ENCODE peak calls at places on chromosomes 3 and 15, in nine cellular contexts. F, J, Z, E, C, G, K, Y and B are unnamed samples.

GRCh38 chr3:100254168-100254777 is 6.5 kb upstream of the TBC1D23 start:
- DNase-seq in E (peak), C (peak), K (peak), F (peak), Y (peak), J (no peak), Z (peak), G (peak), B (no peak)

GRCh38 chr15:101684384-101684783 is 32.2 kb upstream of the TM2D3 start:
- DNase-seq in Y (no peak), J (no peak), K (no peak), F (peak), C (no peak), E (no peak), Z (peak), G (no peak), B (no peak)

GRCh38 chr3:57227930-57228733 is 603 bp downstream of the APPL1 start:
- DNase-seq in Y (peak), G (no peak), J (peak), F (peak), K (peak), C (peak), E (peak), Z (peak), B (peak)

GRCh38 chr3:120198305-120198878 is 86.6 kb downstream of the GPR156 start:
- DNase-seq in F (peak), G (no peak), Z (peak), Y (no peak), E (no peak), K (peak), C (no peak), J (no peak), B (no peak)

GRCh38 chr15:89361451-89362202 is 27.0 kb upstream of the POLG start:
- DNase-seq in G (no peak), Y (peak), F (peak), Z (peak), K (no peak), E (peak), J (peak), C (peak), B (peak)

GRCh38 chr3:149339931-149340309 is 6.5 kb upstream of the TM4SF18 start:
- DNase-seq in Y (peak), F (peak), C (peak), J (no peak), G (peak), K (no peak), E (no peak), Z (peak), B (no peak)

GRCh38 chr3:133393204-133393603 is 6.7 kb upstream of the BFSP2 start:
- DNase-seq in Z (no peak), F (no peak), G (no peak), K (no peak), E (no peak), J (no peak), C (no peak), Y (no peak), B (no peak)

GRCh38 chr3:193857996-193858395 is 265.0 kb downstream of the OPA1 start:
- DNase-seq in Y (no peak), G (no peak), C (no peak), K (no peak), J (no peak), E (no peak), Z (peak), F (peak), B (no peak)

GRCh38 chr3:177835008-177835407 is 637.7 kb upstream of the TBL1XR1 start:
- DNase-seq in C (no peak), E (no peak), F (peak), G (no peak), Y (no peak), Z (peak), K (no peak), J (no peak), B (no peak)

GRCh38 chr15:98438326-98438725 is 210.0 kb upstream of the IGF1R start:
- DNase-seq in F (no peak), K (no peak), J (no peak), E (no peak), Y (no peak), C (no peak), G (no peak), Z (no peak), B (no peak)

GRCh38 chr15:51600114-51600513 is 22.5 kb downstream of the DMXL2 start:
- DNase-seq in G (no peak), E (peak), F (peak), C (no peak), J (no peak), Y (no peak), K (no peak), Z (peak), B (no peak)

GRCh38 chr3:126937533-126938432 is 45.1 kb upstream of the PLXNA1 start:
- DNase-seq in Y (no peak), E (no peak), C (no peak), F (no peak), K (no peak), G (peak), Z (peak), J (no peak), B (no peak)

GRCh38 chr15:64865998-64866520 is 24.3 kb downstream of the PLEKHO2 start:
- DNase-seq in K (no peak), J (no peak), F (peak), Z (peak), E (no peak), G (no peak), Y (no peak), C (no peak), B (no peak)

GRCh38 chr3:156150434-156151066 is 30.2 kb downstream of the KCNAB1 start:
- DNase-seq in G (peak), K (peak), J (no peak), F (peak), Y (peak), Z (peak), C (no peak), E (peak), B (peak)

GRCh38 chr15:83919319-83919830 is 265.5 kb downstream of the ADAMTSL3 start:
- DNase-seq in K (no peak), C (no peak), Y (no peak), Z (no peak), F (no peak), G (no peak), J (no peak), E (peak), B (no peak)

GRCh38 chr3:63975705-63976104 is 47.6 kb downstream of the PSMD6 start:
- DNase-seq in C (peak), J (no peak), E (no peak), K (no peak), G (no peak), F (peak), Z (peak), Y (no peak), B (no peak)

GRCh38 chr15:34987182-34987488 is 952 bp downstream of the ZNF770 start:
- DNase-seq in Y (no peak), F (no peak), J (no peak), G (no peak), K (peak), C (no peak), Z (peak), E (no peak), B (no peak)

GRCh38 chr15:71945012-71945411 is 134.7 kb downstream of the NR2E3 start:
- DNase-seq in C (no peak), G (no peak), E (no peak), J (no peak), K (no peak), F (no peak), Y (no peak), Z (peak), B (no peak)

GRCh38 chr15:38620851-38621594 is 56.4 kb upstream of the RASGRP1 start:
- DNase-seq in F (no peak), J (no peak), C (no peak), Z (no peak), G (no peak), K (no peak), Y (no peak), E (no peak), B (no peak)

GRCh38 chr3:194585880-194586281 is 47.3 kb downstream of the TMEM44 start:
- DNase-seq in Y (no peak), E (no peak), Z (no peak), F (no peak), K (no peak), G (no peak), C (no peak), J (no peak), B (no peak)

GRCh38 chr3:168096210-168096795 is 579 bp upstream of the GOLIM4 start:
- DNase-seq in G (peak), J (no peak), F (peak), E (peak), C (peak), Y (no peak), K (peak), Z (peak), B (no peak)

GRCh38 chr3:43582876-43583275 is 38.9 kb downstream of the ANO10 start:
- DNase-seq in Z (peak), Y (no peak), K (no peak), E (no peak), F (no peak), J (no peak), C (no peak), G (no peak), B (no peak)

GRCh38 chr3:186024210-186024609 is 84.7 kb downstream of the ETV5 start:
- DNase-seq in Y (peak), F (no peak), J (no peak), E (no peak), K (no peak), G (no peak), C (peak), Z (peak), B (no peak)

GRCh38 chr3:126257174-126257573 is 76.8 kb upstream of the ALDH1L1 start:
- DNase-seq in Y (no peak), Z (no peak), J (no peak), G (no peak), E (no peak), C (no peak), F (no peak), K (no peak), B (no peak)

GRCh38 chr15:48392356-48392755 is 61.1 kb downstream of the DUT start:
- DNase-seq in G (no peak), K (no peak), Z (peak), C (peak), Y (peak), J (no peak), E (no peak), F (no peak), B (no peak)

GRCh38 chr3:165503346-165503745 is 307.2 kb upstream of the SLITRK3 start:
- DNase-seq in Y (no peak), F (no peak), K (no peak), J (no peak), Z (no peak), C (no peak), E (no peak), G (no peak), B (no peak)

GRCh38 chr15:62392411-62392810 is 227.3 kb upstream of the C2CD4B start:
- DNase-seq in F (peak), Z (peak), Y (no peak), K (peak), G (no peak), J (no peak), C (peak), E (no peak), B (no peak)

GRCh38 chr3:143769663-143770062 is 78.6 kb downstream of the SLC9A9 start:
- DNase-seq in E (no peak), J (no peak), F (no peak), G (no peak), Z (no peak), C (no peak), Y (no peak), K (no peak), B (no peak)

GRCh38 chr3:5151586-5151985 is 29.5 kb downstream of the ARL8B start:
- DNase-seq in Z (no peak), K (no peak), C (no peak), F (no peak), E (no peak), J (no peak), G (no peak), Y (no peak), B (no peak)

GRCh38 chr3:97291901-97292300 is 472.7 kb upstream of the ARL6 start:
- DNase-seq in E (no peak), K (no peak), Z (no peak), F (no peak), Y (no peak), C (no peak), G (peak), J (no peak), B (no peak)

GRCh38 chr15:92897620-92898019 is 2.5 kb upstream of the CHD2 start:
- DNase-seq in Y (no peak), Z (no peak), K (no peak), G (no peak), C (no peak), J (no peak), F (no peak), E (no peak), B (no peak)

GRCh38 chr3:105527949-105528348 is 161.2 kb downstream of the ALCAM start:
- DNase-seq in K (no peak), J (no peak), F (peak), C (no peak), Y (no peak), Z (peak), G (peak), E (peak), B (no peak)